ENCODE peak calls at places on chromosomes 4 and X, in six cellular contexts. G, Y, W, C, A and B are unnamed samples.

GRCh38 chrX:16997313-16997712 is 50.9 kb downstream of the REPS2 start:
- DNase-seq in W (no peak), G (no peak), A (no peak), C (no peak), Y (no peak), B (no peak)

GRCh38 chrX:113429011-113429410 is 588.4 kb upstream of the AMOT start:
- DNase-seq in W (no peak), Y (no peak), G (peak; percentile 53), C (no peak), A (no peak), B (no peak)

GRCh38 chrX:129733335-129733734 is 5.4 kb upstream of the XPNPEP2 start:
- DNase-seq in C (no peak), G (no peak), W (no peak), Y (no peak), A (no peak), B (no peak)

GRCh38 chr4:154014401-154015105 is 225.7 kb upstream of the SFRP2 start:
- DNase-seq in C (no peak), A (no peak), G (no peak), W (no peak), Y (no peak), B (no peak)

GRCh38 chr4:145885666-145886065 is 53.0 kb downstream of the ZNF827 start:
- DNase-seq in G (no peak), A (no peak), C (no peak), W (no peak), Y (no peak), B (no peak)

GRCh38 chrX:41085883-41086626 is 810 bp downstream of the USP9X start:
- DNase-seq in C (peak; percentile 54), A (peak; percentile 48), W (peak; percentile 30), G (peak; percentile 88), Y (peak; percentile 32), B (peak; percentile 54)

GRCh38 chrX:103773445-103773844 is 3.2 kb upstream of the PLP1 start:
- DNase-seq in W (no peak), C (no peak), Y (no peak), A (no peak), G (no peak), B (no peak)

GRCh38 chrX:17242470-17242869 is 132.5 kb upstream of the NHS start:
- DNase-seq in A (peak; percentile 91), Y (peak; percentile 25), W (peak; percentile 10), G (no peak), C (peak; percentile 66), B (peak; percentile 62)

GRCh38 chrX:52933976-52934703 is 24.2 kb downstream of the FAM156A start:
- DNase-seq in W (no peak), Y (no peak), A (peak; percentile 16), C (no peak), G (no peak), B (no peak)

GRCh38 chr4:142242156-142242555 is 603.9 kb downstream of the INPP4B start:
- DNase-seq in A (no peak), Y (no peak), G (no peak), W (no peak), C (no peak), B (no peak)

GRCh38 chr4:74258949-74259348 is 49.3 kb upstream of the EPGN start:
- DNase-seq in C (no peak), W (no peak), A (peak; percentile 38), G (no peak), Y (no peak), B (peak; percentile 30)

GRCh38 chr4:80307183-80307735 is 28.3 kb upstream of the CFAP299 start:
- DNase-seq in G (no peak), Y (no peak), C (peak; percentile 49), A (peak; percentile 5), W (no peak), B (no peak)

GRCh38 chr4:1683371-1683902 is 676 bp downstream of the FAM53A start:
- DNase-seq in C (peak; percentile 39), G (no peak), W (no peak), A (no peak), Y (no peak), B (no peak)

GRCh38 chrX:136866337-136867095 is 14.0 kb downstream of the RBMX start:
- DNase-seq in Y (no peak), G (no peak), W (peak; percentile 14), A (no peak), C (no peak), B (no peak)